ENCODE peak calls at places on chromosomes 12 and 14, in five cellular contexts. Q is GM12878, G is HepG2, V is SK-N-SH, R is K562. X is an unnamed sample.

GRCh38 chr12:9039397-9039977 is 50.1 kb downstream of the KLRG1 start:
- DNase-seq in Q (no peak), R (peak; percentile 39), V (peak; percentile 69), G (peak; percentile 47), X (peak; percentile 18)

GRCh38 chr14:75132374-75133086 is 5.7 kb upstream of the NEK9 start:
- DNase-seq in V (peak; percentile 50), R (peak; percentile 23), Q (peak; percentile 66), G (peak; percentile 69), X (peak; percentile 65)

GRCh38 chr14:68766299-68767247 is 26.3 kb downstream of the ZFP36L1 start:
- DNase-seq in Q (no peak), V (no peak), R (no peak), G (no peak), X (no peak)

GRCh38 chr14:51395361-51395849 is 155.4 kb downstream of the TMX1 start:
- DNase-seq in G (no peak), V (peak; percentile 72), Q (no peak), R (no peak), X (no peak)

GRCh38 chr12:75705749-75706719 is 194.6 kb upstream of the KRR1 start:
- DNase-seq in R (peak; percentile 40), Q (no peak), G (no peak), V (peak; percentile 66), X (peak; percentile 64)

GRCh38 chr12:53232641-53233538 is 881 bp upstream of the RARG start:
- DNase-seq in Q (no peak), R (peak; percentile 56), V (peak; percentile 75), G (no peak), X (no peak)

GRCh38 chr12:94421868-94422740 is 37.6 kb downstream of the CEP83 start:
- DNase-seq in G (no peak), Q (no peak), V (no peak), R (no peak), X (no peak)

GRCh38 chr12:123427036-123427769 is 9.3 kb downstream of the RILPL2 start:
- DNase-seq in V (no peak), Q (peak; percentile 97), R (no peak), G (no peak), X (no peak)

GRCh38 chr12:31756977-31757420 is 28.2 kb upstream of the AMN1 start:
- DNase-seq in R (no peak), V (no peak), G (peak; percentile 41), Q (no peak), X (peak; percentile 52)

GRCh38 chr12:67645571-67645970 is 3.0 kb upstream of the DYRK2 start:
- DNase-seq in Q (no peak), G (no peak), R (no peak), V (no peak), X (no peak)
- TF ChIP-seq SIN3A in Q (no peak), G (no peak), R (no peak), V (no peak), X (no peak)

GRCh38 chr12:131564843-131565242 is 146.0 kb upstream of the SFSWAP start:
- DNase-seq in G (no peak), Q (no peak), V (no peak), R (no peak), X (no peak)
- TF ChIP-seq YY1 in G (no peak), Q (no peak), V (no peak), R (no peak), X (no peak)

DNA sequence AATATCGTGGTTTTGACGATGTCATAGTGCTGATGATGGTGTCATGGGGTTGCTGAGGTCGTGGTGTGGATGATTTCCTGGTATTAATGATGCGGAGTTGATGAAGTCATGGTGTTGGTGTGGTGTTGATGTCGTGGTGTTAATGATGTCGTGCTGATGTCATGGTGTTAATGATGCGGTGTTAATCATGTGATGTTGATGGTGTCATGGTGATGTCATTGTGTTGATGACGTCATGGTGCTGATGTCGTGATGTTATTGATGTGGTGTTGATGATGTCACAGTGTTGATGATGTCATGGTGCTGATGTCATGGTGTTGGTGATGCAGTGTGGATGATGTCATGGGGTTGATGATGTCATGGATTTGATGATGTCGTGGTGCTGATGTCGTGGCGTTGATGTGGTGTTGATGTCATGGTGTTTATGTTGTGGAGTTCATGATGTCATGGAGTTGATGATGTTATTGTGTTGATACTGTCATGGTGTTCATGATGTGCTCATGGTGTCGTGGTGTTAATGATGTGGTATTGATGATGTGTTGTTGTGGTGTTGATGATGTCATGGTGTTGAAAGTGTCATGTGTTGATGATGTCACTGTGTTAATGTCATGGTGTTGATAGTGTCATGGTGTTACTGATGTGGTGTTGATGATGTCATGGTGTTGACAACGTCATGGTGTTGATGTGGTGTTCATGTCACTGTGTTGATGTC is 48.5 kb upstream of the RIMBP2 start:
- DNase-seq in R (peak; percentile 44), Q (peak; percentile 59), V (no peak), G (no peak), X (peak; percentile 65)
- TF ChIP-seq SIN3A in R (no peak), Q (no peak), V (no peak), G (no peak), X (no peak)

GRCh38 chr12:3101309-3102022 is 24.3 kb downstream of the TSPAN9 start:
- DNase-seq in V (no peak), Q (no peak), G (no peak), R (no peak), X (no peak)
- TF ChIP-seq YY1 in V (no peak), Q (no peak), G (no peak), R (no peak), X (no peak)

DNA sequence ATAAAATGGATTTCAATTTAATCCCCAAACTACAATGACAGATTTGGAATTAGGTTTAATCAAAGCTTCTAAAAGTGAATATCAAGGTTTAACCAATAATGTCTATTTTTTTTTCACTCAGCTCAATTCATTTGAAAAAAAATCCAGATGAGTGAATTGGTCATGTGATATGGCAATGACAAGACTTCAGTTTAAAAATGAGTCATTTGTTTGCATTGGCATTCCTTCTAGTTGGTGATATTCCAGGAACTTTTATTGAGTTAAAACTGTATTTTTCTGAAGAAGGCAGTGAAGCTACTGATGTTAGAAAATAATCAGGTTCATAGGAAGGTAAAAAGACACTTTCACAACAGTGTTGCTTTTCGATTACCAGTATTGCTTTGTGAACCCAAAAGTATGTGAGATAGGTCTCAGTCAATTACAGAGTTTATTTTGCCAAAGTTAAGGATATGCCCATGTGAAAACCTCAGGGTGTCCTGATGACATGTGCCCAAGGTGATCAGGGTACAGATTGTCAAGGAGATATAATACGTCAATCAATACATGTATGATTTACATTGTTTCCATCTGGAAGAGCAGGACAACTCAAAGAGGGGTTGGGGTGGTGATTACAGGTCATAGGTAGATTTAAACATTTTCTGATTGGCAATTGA is 1214.9 kb downstream of the GALC start:
- DNase-seq in V (no peak), R (no peak), G (peak; percentile 60), Q (no peak), X (no peak)
- TF ChIP-seq SIN3A in V (no peak), R (no peak), G (no peak), Q (no peak), X (no peak)

DNA sequence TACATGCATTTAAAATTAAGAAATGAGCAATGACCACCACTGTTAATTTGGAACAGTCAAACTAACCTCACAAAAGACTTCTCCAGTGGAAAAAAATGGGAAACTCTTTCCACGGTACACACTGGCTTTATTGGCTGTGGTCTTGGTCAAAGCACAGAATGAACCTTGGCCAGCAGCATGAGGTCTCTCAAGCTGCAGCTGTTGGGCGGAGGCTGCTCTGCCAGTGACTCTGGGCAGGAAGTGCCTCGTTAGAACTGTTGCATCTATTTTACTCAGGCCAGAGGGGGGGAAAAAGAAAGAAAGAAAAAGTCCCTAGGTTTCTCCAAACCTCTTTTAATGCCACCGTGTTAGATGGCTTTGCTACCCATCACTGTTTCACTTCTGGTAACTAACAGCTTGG is 279.8 kb upstream of the DIO2 start:
- DNase-seq in G (peak; percentile 20), Q (peak; percentile 23), V (no peak), R (no peak), X (no peak)
- TF ChIP-seq YY1 in G (no peak), Q (no peak), V (no peak), R (no peak), X (no peak)

DNA sequence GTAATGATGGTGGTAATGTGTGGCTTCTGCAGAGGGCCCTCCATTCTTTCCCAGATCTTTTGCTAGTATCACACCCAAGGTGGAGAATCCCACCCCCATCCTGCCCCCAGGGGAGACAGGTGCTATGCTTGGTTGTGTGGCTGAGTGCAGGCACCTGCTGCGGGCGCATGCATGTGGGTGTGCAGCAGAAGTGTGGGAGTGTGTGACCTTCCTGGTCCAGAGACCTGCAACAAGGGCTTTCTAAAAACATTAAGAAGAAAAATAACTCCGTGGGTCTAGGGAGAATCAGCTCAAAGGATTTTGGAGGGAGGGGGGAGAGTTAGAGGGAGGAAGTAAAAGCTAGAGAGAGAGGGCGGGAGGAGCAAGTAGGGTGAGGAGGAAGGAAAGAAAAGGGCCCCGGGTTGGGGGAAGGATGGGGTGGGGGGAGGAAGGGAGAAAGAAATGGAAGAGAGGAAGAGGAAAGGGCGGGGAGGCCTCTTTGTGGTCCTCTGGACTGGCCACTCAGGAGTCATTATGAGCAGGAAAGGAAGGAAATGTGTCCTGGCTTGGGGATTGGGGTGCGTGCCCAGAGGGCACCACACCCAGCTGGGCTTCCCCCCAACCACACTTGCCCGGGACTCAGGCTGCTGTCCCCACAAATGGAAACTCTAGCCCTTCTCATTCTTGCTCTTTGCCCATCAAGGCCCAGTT is 3.0 kb upstream of the FIGNL2 start:
- DNase-seq in V (no peak), R (no peak), G (no peak), Q (no peak), X (no peak)
- TF ChIP-seq SIN3A in V (no peak), R (no peak), G (no peak), Q (no peak), X (no peak)

GRCh38 chr14:56119221-56119967 is 1.2 kb downstream of the PELI2 start:
- DNase-seq in V (peak; percentile 50), Q (no peak), R (no peak), G (no peak), X (no peak)

GRCh38 chr14:56115471-56115870 is 2.7 kb upstream of the PELI2 start:
- DNase-seq in Q (no peak), R (no peak), G (no peak), V (no peak), X (no peak)

GRCh38 chr14:56118611-56119181 is 485 bp downstream of the PELI2 start:
- DNase-seq in R (peak; percentile 19), V (peak; percentile 31), G (no peak), Q (no peak), X (no peak)

GRCh38 chr14:56117765-56118610 is at the start of gene PELI2:
- DNase-seq in Q (no peak), V (peak; percentile 76), R (peak; percentile 73), G (peak; percentile 6), X (peak; percentile 15)

DNA sequence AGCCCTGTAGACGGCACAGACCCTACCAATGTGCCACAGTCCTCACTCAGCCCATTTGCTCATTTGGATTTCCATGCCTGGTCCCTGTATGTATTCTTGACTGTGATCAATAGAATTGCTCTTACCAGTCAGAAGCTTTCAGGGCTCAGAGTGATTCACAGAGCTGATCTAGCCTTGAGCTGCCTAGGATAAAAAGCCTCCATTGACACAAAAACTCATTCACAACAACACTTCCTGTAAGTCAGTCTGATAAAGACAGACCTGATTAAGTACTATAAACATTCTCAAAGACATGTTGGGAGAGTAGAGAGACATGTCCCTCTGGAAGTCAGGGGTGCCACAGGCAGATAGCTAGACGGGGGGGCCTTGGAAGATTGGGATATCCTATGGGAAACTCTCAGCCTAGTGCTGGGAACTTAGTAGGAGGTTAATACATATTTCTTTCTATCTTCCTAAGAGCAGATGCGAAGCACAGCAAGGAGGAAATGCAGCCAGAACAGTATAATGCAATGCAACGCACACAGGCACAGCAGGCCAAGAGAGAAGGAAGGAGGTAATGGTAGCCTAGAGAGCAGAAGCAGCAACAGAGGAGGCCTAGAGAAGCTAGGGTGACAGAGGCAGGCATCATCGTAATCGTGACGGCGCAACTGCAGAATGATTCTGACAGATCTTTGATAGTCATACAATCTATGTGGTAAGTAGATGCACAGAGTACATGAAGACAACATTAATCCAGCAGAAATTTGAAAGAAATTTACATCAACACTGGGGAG is 1.9 kb upstream of the PELI2 start:
- DNase-seq in V (no peak), Q (no peak), G (no peak), R (no peak), X (no peak)
- TF ChIP-seq YY1 in V (no peak), Q (no peak), G (no peak), R (no peak), X (no peak)